ENCODE peak calls at places on chromosomes 7 and 10, in four cellular contexts. U is DMS79; V is Jurkat, Clone E6-1; X is T follicular helper cell. E is an unnamed sample.

GRCh38 chr7:12256025-12256570 is 45.0 kb downstream of the TMEM106B start:
- DNase-seq in V (no peak), X (no peak), U (no peak), E (no peak)

GRCh38 chr7:17408245-17408903 is 109.9 kb downstream of the AHR start:
- DNase-seq in X (no peak), V (no peak), U (no peak), E (peak)

GRCh38 chr10:86252573-86252972 is 114.0 kb downstream of the GRID1 start:
- DNase-seq in U (no peak), X (no peak), V (no peak), E (no peak)

GRCh38 chr7:101542527-101543241 is 86.4 kb downstream of the MYL10 start:
- DNase-seq in V (peak), U (peak), X (peak), E (peak)

GRCh38 chr7:99380032-99380822 is 5.7 kb downstream of the ARPC1B start:
- DNase-seq in X (peak), V (peak), U (no peak), E (no peak)

GRCh38 chr7:28551311-28551710 is 139.0 kb downstream of the CREB5 start:
- DNase-seq in V (no peak), X (no peak), U (no peak), E (no peak)

GRCh38 chr10:58448121-58448935 is 63.1 kb downstream of the TFAM start:
- DNase-seq in X (no peak), V (no peak), U (no peak), E (no peak)

GRCh38 chr10:110802090-110802489 is 69.6 kb upstream of the PDCD4 start:
- DNase-seq in U (no peak), X (no peak), V (no peak), E (no peak)

GRCh38 chr10:69802424-69803161 is 887 bp downstream of the COL13A1 start:
- DNase-seq in X (no peak), V (no peak), U (no peak), E (no peak)

GRCh38 chr10:114923551-114923950 is 14.4 kb upstream of the TRUB1 start:
- DNase-seq in V (no peak), U (no peak), X (no peak), E (no peak)

GRCh38 chr7:99030145-99030856 is 113.6 kb downstream of the SMURF1 start:
- DNase-seq in X (no peak), U (no peak), V (no peak), E (no peak)

GRCh38 chr10:13894412-13895093 is 307.8 kb downstream of the PRPF18 start:
- DNase-seq in X (no peak), V (no peak), U (no peak), E (no peak)

GRCh38 chr10:17645591-17646345 is 1.8 kb downstream of the STAM start:
- DNase-seq in U (no peak), X (no peak), V (no peak), E (no peak)

GRCh38 chr7:78587443-78588044 is 789.0 kb downstream of the PHTF2 start:
- DNase-seq in X (no peak), V (peak), U (no peak), E (no peak)

GRCh38 chr10:88004451-88004850 is 141.0 kb downstream of the PTEN start:
- DNase-seq in U (no peak), V (no peak), X (no peak), E (no peak)

GRCh38 chr7:33040803-33041516 is 21.6 kb downstream of the NT5C3A start:
- DNase-seq in X (peak), U (no peak), V (no peak), E (no peak)

GRCh38 chr10:69377936-69378335 is 38.8 kb downstream of the TACR2 start:
- DNase-seq in U (no peak), V (no peak), X (no peak), E (no peak)

GRCh38 chr10:33126118-33126517 is 168.1 kb upstream of the ITGB1 start:
- DNase-seq in X (no peak), V (peak), U (no peak), E (no peak)

GRCh38 chr7:45215611-45216062 is 58.0 kb downstream of the RAMP3 start:
- DNase-seq in X (no peak), U (no peak), V (no peak), E (no peak)

GRCh38 chr7:2034291-2035201 is 198.2 kb downstream of the MAD1L1 start:
- DNase-seq in V (no peak), U (no peak), X (no peak), E (no peak)

GRCh38 chr10:79292789-79293746 is 54.2 kb upstream of the PPIF start:
- DNase-seq in U (no peak), X (no peak), V (no peak), E (no peak)

GRCh38 chr7:1083729-1084657 is 3.9 kb upstream of the GPER1 start:
- DNase-seq in U (no peak), V (no peak), X (no peak), E (no peak)

GRCh38 chr7:112596260-112596659 is 115.5 kb downstream of the LSMEM1 start:
- DNase-seq in X (no peak), V (no peak), U (no peak), E (no peak)

GRCh38 chr10:72107325-72108003 is 19.1 kb upstream of the SPOCK2 start:
- DNase-seq in U (no peak), X (peak), V (peak), E (no peak)

GRCh38 chr10:124791378-124792348 is at the start of gene EEF1AKMT2:
- DNase-seq in X (peak), U (peak), V (peak), E (peak)